ENCODE peak calls at places on chromosomes 2 and 18, in nine cellular contexts. One of them, this sample, is unnamed.

GRCh38 chr2:9655441-9656269 is 24.9 kb upstream of the YWHAQ start:
- DNase-seq in neuronal stem cell: no peak
- DNase-seq in CD4-positive, alpha-beta memory T cell: peak; percentile 44
- DNase-seq in CD8-positive, alpha-beta T cell: peak; percentile 23
- DNase-seq in ovary: no peak
- DNase-seq in uterus: no peak
- DNase-seq in small intestine: no peak
- DNase-seq in left lung: no peak
- DNase-seq in fibroblast of lung: peak; percentile 94
- DNase-seq in this sample: no peak

GRCh38 chr2:120510751-120511395 is 164.9 kb downstream of the INHBB start:
- DNase-seq in neuronal stem cell: no peak
- DNase-seq in CD4-positive, alpha-beta memory T cell: no peak
- DNase-seq in CD8-positive, alpha-beta T cell: no peak
- DNase-seq in ovary: no peak
- DNase-seq in uterus: no peak
- DNase-seq in small intestine: no peak
- DNase-seq in left lung: no peak
- DNase-seq in fibroblast of lung: no peak
- DNase-seq in this sample: no peak

GRCh38 chr2:232628466-232629200 is 4.8 kb upstream of the EFHD1 start:
- DNase-seq in neuronal stem cell: no peak
- DNase-seq in CD4-positive, alpha-beta memory T cell: no peak
- DNase-seq in CD8-positive, alpha-beta T cell: no peak
- DNase-seq in ovary: peak; percentile 86
- DNase-seq in uterus: peak; percentile 82
- DNase-seq in small intestine: no peak
- DNase-seq in left lung: peak; percentile 47
- DNase-seq in fibroblast of lung: no peak
- DNase-seq in this sample: peak; percentile 85

GRCh38 chr2:163086940-163087339 is 248.4 kb upstream of the KCNH7 start:
- DNase-seq in neuronal stem cell: no peak
- DNase-seq in CD4-positive, alpha-beta memory T cell: no peak
- DNase-seq in CD8-positive, alpha-beta T cell: no peak
- DNase-seq in ovary: no peak
- DNase-seq in uterus: no peak
- DNase-seq in small intestine: no peak
- DNase-seq in left lung: no peak
- DNase-seq in fibroblast of lung: no peak
- DNase-seq in this sample: no peak

GRCh38 chr18:49359732-49360444 is 100.6 kb downstream of the DYM start:
- DNase-seq in neuronal stem cell: no peak
- DNase-seq in CD4-positive, alpha-beta memory T cell: no peak
- DNase-seq in CD8-positive, alpha-beta T cell: no peak
- DNase-seq in ovary: no peak
- DNase-seq in uterus: no peak
- DNase-seq in small intestine: no peak
- DNase-seq in left lung: no peak
- DNase-seq in fibroblast of lung: peak; percentile 83
- DNase-seq in this sample: no peak

GRCh38 chr2:57848723-57849122 is 197.9 kb upstream of the VRK2 start:
- DNase-seq in neuronal stem cell: no peak
- DNase-seq in CD4-positive, alpha-beta memory T cell: no peak
- DNase-seq in CD8-positive, alpha-beta T cell: no peak
- DNase-seq in ovary: no peak
- DNase-seq in uterus: no peak
- DNase-seq in small intestine: no peak
- DNase-seq in left lung: peak; percentile 47
- DNase-seq in fibroblast of lung: no peak
- DNase-seq in this sample: no peak

GRCh38 chr2:240186191-240186725 is 45.8 kb upstream of the OTOS start:
- DNase-seq in neuronal stem cell: no peak
- DNase-seq in CD4-positive, alpha-beta memory T cell: no peak
- DNase-seq in CD8-positive, alpha-beta T cell: no peak
- DNase-seq in ovary: no peak
- DNase-seq in uterus: no peak
- DNase-seq in small intestine: no peak
- DNase-seq in left lung: no peak
- DNase-seq in fibroblast of lung: no peak
- DNase-seq in this sample: no peak

GRCh38 chr18:45839415-45840395 is 14.2 kb downstream of the SIGLEC15 start:
- DNase-seq in neuronal stem cell: no peak
- DNase-seq in CD4-positive, alpha-beta memory T cell: peak; percentile 33
- DNase-seq in CD8-positive, alpha-beta T cell: no peak
- DNase-seq in ovary: no peak
- DNase-seq in uterus: no peak
- DNase-seq in small intestine: peak; percentile 85
- DNase-seq in left lung: no peak
- DNase-seq in fibroblast of lung: peak; percentile 68
- DNase-seq in this sample: no peak

GRCh38 chr18:67104700-67105284 is 411.7 kb downstream of the DSEL start:
- DNase-seq in neuronal stem cell: peak; percentile 49
- DNase-seq in CD4-positive, alpha-beta memory T cell: peak; percentile 13
- DNase-seq in CD8-positive, alpha-beta T cell: peak; percentile 35
- DNase-seq in ovary: no peak
- DNase-seq in uterus: no peak
- DNase-seq in small intestine: peak; percentile 63
- DNase-seq in left lung: no peak
- DNase-seq in fibroblast of lung: peak; percentile 66
- DNase-seq in this sample: peak; percentile 62

GRCh38 chr18:48545690-48546365 is 7.0 kb downstream of the CTIF start:
- DNase-seq in neuronal stem cell: peak; percentile 66
- DNase-seq in CD4-positive, alpha-beta memory T cell: no peak
- DNase-seq in CD8-positive, alpha-beta T cell: no peak
- DNase-seq in ovary: peak; percentile 20
- DNase-seq in uterus: peak; percentile 55
- DNase-seq in small intestine: no peak
- DNase-seq in left lung: peak; percentile 75
- DNase-seq in fibroblast of lung: peak; percentile 85
- DNase-seq in this sample: peak; percentile 88

GRCh38 chr18:51028201-51028805 is 1.7 kb upstream of the SMAD4 start:
- DNase-seq in neuronal stem cell: no peak
- DNase-seq in CD4-positive, alpha-beta memory T cell: no peak
- DNase-seq in CD8-positive, alpha-beta T cell: no peak
- DNase-seq in ovary: no peak
- DNase-seq in uterus: no peak
- DNase-seq in small intestine: peak; percentile 48
- DNase-seq in left lung: no peak
- DNase-seq in fibroblast of lung: peak; percentile 54
- DNase-seq in this sample: no peak

GRCh38 chr2:75587954-75588587 is 27.3 kb upstream of the EVA1A start:
- DNase-seq in neuronal stem cell: no peak
- DNase-seq in CD4-positive, alpha-beta memory T cell: no peak
- DNase-seq in CD8-positive, alpha-beta T cell: no peak
- DNase-seq in ovary: no peak
- DNase-seq in uterus: no peak
- DNase-seq in small intestine: no peak
- DNase-seq in left lung: no peak
- DNase-seq in fibroblast of lung: peak; percentile 95
- DNase-seq in this sample: no peak

GRCh38 chr2:241272298-241272721 is 43.2 kb downstream of the HDLBP start:
- DNase-seq in neuronal stem cell: peak; percentile 23
- DNase-seq in CD4-positive, alpha-beta memory T cell: no peak
- DNase-seq in CD8-positive, alpha-beta T cell: peak; percentile 18
- DNase-seq in ovary: peak; percentile 44
- DNase-seq in uterus: peak; percentile 44
- DNase-seq in small intestine: no peak
- DNase-seq in left lung: peak; percentile 88
- DNase-seq in fibroblast of lung: peak; percentile 14
- DNase-seq in this sample: no peak

GRCh38 chr2:241271641-241272297 is 43.7 kb downstream of the HDLBP start:
- DNase-seq in neuronal stem cell: peak; percentile 20
- DNase-seq in CD4-positive, alpha-beta memory T cell: peak; percentile 49
- DNase-seq in CD8-positive, alpha-beta T cell: peak; percentile 64
- DNase-seq in ovary: peak; percentile 72
- DNase-seq in uterus: peak; percentile 81
- DNase-seq in small intestine: peak; percentile 79
- DNase-seq in left lung: peak; percentile 96
- DNase-seq in fibroblast of lung: peak; percentile 82
- DNase-seq in this sample: peak; percentile 89

GRCh38 chr2:241269707-241270520 is 45.6 kb downstream of the HDLBP start:
- DNase-seq in neuronal stem cell: no peak
- DNase-seq in CD4-positive, alpha-beta memory T cell: no peak
- DNase-seq in CD8-positive, alpha-beta T cell: no peak
- DNase-seq in ovary: no peak
- DNase-seq in uterus: no peak
- DNase-seq in small intestine: no peak
- DNase-seq in left lung: no peak
- DNase-seq in fibroblast of lung: no peak
- DNase-seq in this sample: no peak

GRCh38 chr2:241268716-241269445 is 46.6 kb downstream of the HDLBP start:
- DNase-seq in neuronal stem cell: no peak
- DNase-seq in CD4-positive, alpha-beta memory T cell: no peak
- DNase-seq in CD8-positive, alpha-beta T cell: no peak
- DNase-seq in ovary: no peak
- DNase-seq in uterus: no peak
- DNase-seq in small intestine: no peak
- DNase-seq in left lung: no peak
- DNase-seq in fibroblast of lung: peak; percentile 39
- DNase-seq in this sample: no peak

DNA sequence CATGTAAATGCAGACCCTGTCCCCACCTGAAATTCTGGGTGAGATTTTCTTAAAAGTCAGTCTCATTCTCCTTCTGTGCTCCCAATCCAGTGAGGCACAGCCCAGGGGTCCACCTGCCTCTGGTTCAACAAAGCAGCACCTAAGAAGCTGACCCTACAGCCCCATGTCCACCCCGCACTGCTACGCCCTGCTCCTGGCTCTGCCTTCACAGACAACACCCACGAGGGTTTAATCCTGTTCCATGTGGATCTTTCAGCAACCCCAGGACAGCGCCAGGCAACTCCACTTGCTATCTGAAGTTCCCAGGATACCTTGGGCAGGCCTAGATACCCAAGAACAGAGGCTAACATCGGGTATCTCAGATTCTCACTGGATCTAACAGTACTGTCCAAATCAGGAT is 44.9 kb downstream of the HDLBP start:
- DNase-seq in neuronal stem cell: no peak
- DNase-seq in CD4-positive, alpha-beta memory T cell: no peak
- DNase-seq in CD8-positive, alpha-beta T cell: no peak
- DNase-seq in ovary: no peak
- DNase-seq in uterus: no peak
- DNase-seq in small intestine: no peak
- DNase-seq in left lung: no peak
- DNase-seq in fibroblast of lung: no peak
- DNase-seq in this sample: no peak
- H3K4me3 ChIP-seq in neuronal stem cell: no peak overlapping the region
- H3K4me3 ChIP-seq in CD4-positive, alpha-beta memory T cell: no peak overlapping the region
- H3K4me3 ChIP-seq in CD8-positive, alpha-beta T cell: no peak overlapping the region
- H3K4me3 ChIP-seq in ovary: no peak overlapping the region
- H3K4me3 ChIP-seq in uterus: no peak overlapping the region
- H3K4me3 ChIP-seq in small intestine: no peak overlapping the region
- H3K4me3 ChIP-seq in left lung: peak overlapping the region; percentile 79
- H3K4me3 ChIP-seq in fibroblast of lung: peak overlapping the region; percentile 65
- H3K4me3 ChIP-seq in this sample: no peak overlapping the region

GRCh38 chr18:8701546-8702118 is 3.7 kb upstream of the MTCL1 start:
- DNase-seq in neuronal stem cell: no peak
- DNase-seq in CD4-positive, alpha-beta memory T cell: no peak
- DNase-seq in CD8-positive, alpha-beta T cell: no peak
- DNase-seq in ovary: no peak
- DNase-seq in uterus: no peak
- DNase-seq in small intestine: no peak
- DNase-seq in left lung: no peak
- DNase-seq in fibroblast of lung: peak; percentile 85
- DNase-seq in this sample: peak; percentile 48
- H3K27ac ChIP-seq in neuronal stem cell: no peak overlapping the region
- H3K27ac ChIP-seq in CD4-positive, alpha-beta memory T cell: no peak overlapping the region
- H3K27ac ChIP-seq in CD8-positive, alpha-beta T cell: no peak overlapping the region
- H3K27ac ChIP-seq in ovary: no peak overlapping the region
- H3K27ac ChIP-seq in uterus: no peak overlapping the region
- H3K27ac ChIP-seq in small intestine: no peak overlapping the region
- H3K27ac ChIP-seq in left lung: no peak overlapping the region
- H3K27ac ChIP-seq in fibroblast of lung: peak overlapping the region; percentile 43
- H3K27ac ChIP-seq in this sample: peak overlapping the region; percentile 87

DNA sequence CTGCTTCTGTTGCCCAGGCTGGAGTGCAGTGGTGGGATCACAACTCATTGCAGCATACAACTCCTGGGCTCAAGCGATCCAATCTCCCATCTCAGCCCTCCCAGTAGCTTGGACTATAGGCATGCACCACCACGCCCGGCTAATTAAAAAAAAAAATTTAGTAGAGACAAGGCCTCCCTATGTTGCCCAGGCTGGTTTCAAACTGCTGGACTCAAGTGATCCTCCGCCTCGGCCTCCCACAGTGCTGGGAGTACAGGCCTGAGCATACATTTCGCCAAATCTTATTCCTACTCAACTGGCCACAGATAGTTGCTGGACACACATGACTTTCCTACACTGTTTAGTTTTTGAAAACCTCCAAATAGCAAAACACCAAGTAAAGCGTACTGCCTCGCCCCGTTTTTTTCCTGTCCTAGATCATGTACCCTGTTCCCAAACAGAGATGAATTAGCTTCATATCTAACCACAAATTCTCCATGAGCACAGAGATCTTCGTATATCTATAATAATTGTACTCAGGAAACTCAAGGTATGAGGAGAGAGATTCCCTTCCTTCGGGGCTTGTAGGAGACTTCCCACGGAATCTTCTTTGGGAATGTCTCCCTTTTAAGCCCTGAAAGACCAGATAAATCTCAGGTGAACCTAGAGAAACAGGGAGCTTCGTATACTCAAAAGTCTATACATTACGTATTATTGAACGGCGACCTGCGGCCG is 598 bp upstream of the C2orf69 start:
- DNase-seq in neuronal stem cell: no peak
- DNase-seq in CD4-positive, alpha-beta memory T cell: no peak
- DNase-seq in CD8-positive, alpha-beta T cell: no peak
- DNase-seq in ovary: no peak
- DNase-seq in uterus: no peak
- DNase-seq in small intestine: no peak
- DNase-seq in left lung: no peak
- DNase-seq in fibroblast of lung: no peak
- DNase-seq in this sample: no peak
- H3K4me3 ChIP-seq in neuronal stem cell: peak overlapping the region; percentile 84
- H3K4me3 ChIP-seq in CD4-positive, alpha-beta memory T cell: peak overlapping the region; percentile 80
- H3K4me3 ChIP-seq in CD8-positive, alpha-beta T cell: peak overlapping the region; percentile 82
- H3K4me3 ChIP-seq in ovary: peak overlapping the region; percentile 92
- H3K4me3 ChIP-seq in uterus: peak overlapping the region; percentile 98
- H3K4me3 ChIP-seq in small intestine: peak overlapping the region; percentile 70
- H3K4me3 ChIP-seq in left lung: peak overlapping the region; percentile 72
- H3K4me3 ChIP-seq in fibroblast of lung: peak overlapping the region; percentile 24
- H3K4me3 ChIP-seq in this sample: peak overlapping the region; percentile 77

GRCh38 chr2:5520352-5520996 is 171.7 kb upstream of the SOX11 start:
- DNase-seq in neuronal stem cell: no peak
- DNase-seq in CD4-positive, alpha-beta memory T cell: no peak
- DNase-seq in CD8-positive, alpha-beta T cell: no peak
- DNase-seq in ovary: no peak
- DNase-seq in uterus: peak; percentile 16
- DNase-seq in small intestine: no peak
- DNase-seq in left lung: no peak
- DNase-seq in fibroblast of lung: peak; percentile 69
- DNase-seq in this sample: no peak

GRCh38 chr2:5524551-5524950 is 167.6 kb upstream of the SOX11 start:
- DNase-seq in neuronal stem cell: no peak
- DNase-seq in CD4-positive, alpha-beta memory T cell: no peak
- DNase-seq in CD8-positive, alpha-beta T cell: no peak
- DNase-seq in ovary: no peak
- DNase-seq in uterus: no peak
- DNase-seq in small intestine: no peak
- DNase-seq in left lung: no peak
- DNase-seq in fibroblast of lung: no peak
- DNase-seq in this sample: no peak

GRCh38 chr2:5515693-5516092 is 176.5 kb upstream of the SOX11 start:
- DNase-seq in neuronal stem cell: no peak
- DNase-seq in CD4-positive, alpha-beta memory T cell: no peak
- DNase-seq in CD8-positive, alpha-beta T cell: no peak
- DNase-seq in ovary: no peak
- DNase-seq in uterus: no peak
- DNase-seq in small intestine: no peak
- DNase-seq in left lung: no peak
- DNase-seq in fibroblast of lung: no peak
- DNase-seq in this sample: no peak

GRCh38 chr2:5521462-5521861 is 170.7 kb upstream of the SOX11 start:
- DNase-seq in neuronal stem cell: no peak
- DNase-seq in CD4-positive, alpha-beta memory T cell: no peak
- DNase-seq in CD8-positive, alpha-beta T cell: no peak
- DNase-seq in ovary: no peak
- DNase-seq in uterus: no peak
- DNase-seq in small intestine: no peak
- DNase-seq in left lung: no peak
- DNase-seq in fibroblast of lung: no peak
- DNase-seq in this sample: no peak
- H3K27ac ChIP-seq in neuronal stem cell: no peak overlapping the region
- H3K27ac ChIP-seq in CD4-positive, alpha-beta memory T cell: no peak overlapping the region
- H3K27ac ChIP-seq in CD8-positive, alpha-beta T cell: no peak overlapping the region
- H3K27ac ChIP-seq in ovary: no peak overlapping the region
- H3K27ac ChIP-seq in uterus: no peak overlapping the region
- H3K27ac ChIP-seq in small intestine: no peak overlapping the region
- H3K27ac ChIP-seq in left lung: no peak overlapping the region
- H3K27ac ChIP-seq in fibroblast of lung: no peak overlapping the region
- H3K27ac ChIP-seq in this sample: no peak overlapping the region